ENCODE peak calls at places on chromosome 17, in six cellular contexts. One of them, this sample, is unnamed.

GRCh38 chr17:55729484-55729883 is 6.8 kb upstream of the TMEM100 start:
- DNase-seq in K562: no peak
- DNase-seq in SK-N-SH: no peak
- DNase-seq in esophagus muscularis mucosa: no peak
- DNase-seq in H1: no peak
- DNase-seq in suprapubic skin: no peak
- DNase-seq in this sample: no peak

GRCh38 chr17:77822302-77823030 is 136.0 kb upstream of the TNRC6C start:
- DNase-seq in K562: no peak
- DNase-seq in SK-N-SH: no peak
- DNase-seq in esophagus muscularis mucosa: no peak
- DNase-seq in H1: no peak
- DNase-seq in suprapubic skin: no peak
- DNase-seq in this sample: no peak

GRCh38 chr17:66481259-66481658 is 178.8 kb downstream of the PRKCA start:
- DNase-seq in K562: no peak
- DNase-seq in SK-N-SH: no peak
- DNase-seq in esophagus muscularis mucosa: no peak
- DNase-seq in H1: no peak
- DNase-seq in suprapubic skin: no peak
- DNase-seq in this sample: no peak

GRCh38 chr17:17567631-17568030 is 23.9 kb downstream of the PEMT start:
- DNase-seq in K562: no peak
- DNase-seq in SK-N-SH: peak; percentile 65
- DNase-seq in esophagus muscularis mucosa: no peak
- DNase-seq in H1: no peak
- DNase-seq in suprapubic skin: no peak
- DNase-seq in this sample: peak; percentile 89

GRCh38 chr17:17739388-17740066 is 58.3 kb downstream of the RAI1 start:
- DNase-seq in K562: peak; percentile 50
- DNase-seq in SK-N-SH: peak; percentile 78
- DNase-seq in esophagus muscularis mucosa: no peak
- DNase-seq in H1: no peak
- DNase-seq in suprapubic skin: no peak
- DNase-seq in this sample: peak; percentile 88

GRCh38 chr17:6755731-6756184 is at the start of gene XAF1:
- DNase-seq in K562: no peak
- DNase-seq in SK-N-SH: no peak
- DNase-seq in esophagus muscularis mucosa: no peak
- DNase-seq in H1: no peak
- DNase-seq in suprapubic skin: no peak
- DNase-seq in this sample: peak; percentile 68

GRCh38 chr17:50779747-50780363 is 12.5 kb upstream of the ANKRD40CL start:
- DNase-seq in K562: no peak
- DNase-seq in SK-N-SH: no peak
- DNase-seq in esophagus muscularis mucosa: no peak
- DNase-seq in H1: no peak
- DNase-seq in suprapubic skin: no peak
- DNase-seq in this sample: no peak

GRCh38 chr17:82112866-82113390 is 14.9 kb upstream of the FASN start:
- DNase-seq in K562: no peak
- DNase-seq in SK-N-SH: no peak
- DNase-seq in esophagus muscularis mucosa: no peak
- DNase-seq in H1: no peak
- DNase-seq in suprapubic skin: no peak
- DNase-seq in this sample: no peak

GRCh38 chr17:18949566-18949965 is 2.4 kb upstream of the SLC5A10 start:
- DNase-seq in K562: no peak
- DNase-seq in SK-N-SH: no peak
- DNase-seq in esophagus muscularis mucosa: no peak
- DNase-seq in H1: no peak
- DNase-seq in suprapubic skin: no peak
- DNase-seq in this sample: no peak

GRCh38 chr17:73272906-73273218 is 11.2 kb upstream of the CPSF4L start:
- DNase-seq in K562: no peak
- DNase-seq in SK-N-SH: peak; percentile 42
- DNase-seq in esophagus muscularis mucosa: no peak
- DNase-seq in H1: no peak
- DNase-seq in suprapubic skin: no peak
- DNase-seq in this sample: no peak

GRCh38 chr17:42706732-42707131 is 24.4 kb downstream of the CNTNAP1 start:
- DNase-seq in K562: no peak
- DNase-seq in SK-N-SH: no peak
- DNase-seq in esophagus muscularis mucosa: no peak
- DNase-seq in H1: no peak
- DNase-seq in suprapubic skin: no peak
- DNase-seq in this sample: no peak
- H3K36me3 ChIP-seq in K562: peaks cover 82% of the 10 kb centered on the region
- H3K36me3 ChIP-seq in SK-N-SH: peaks cover 46% of the 10 kb centered on the region
- H3K36me3 ChIP-seq in esophagus muscularis mucosa: peaks cover 97% of the 10 kb centered on the region
- H3K36me3 ChIP-seq in H1: peaks cover 52% of the 10 kb centered on the region
- H3K36me3 ChIP-seq in suprapubic skin: peaks cover 100% of the 10 kb centered on the region
- H3K36me3 ChIP-seq in this sample: peaks cover 62% of the 10 kb centered on the region

GRCh38 chr17:8935194-8935593 is 30.3 kb downstream of the PIK3R5 start:
- DNase-seq in K562: no peak
- DNase-seq in SK-N-SH: no peak
- DNase-seq in esophagus muscularis mucosa: no peak
- DNase-seq in H1: no peak
- DNase-seq in suprapubic skin: no peak
- DNase-seq in this sample: no peak
- TF ChIP-seq CTCF in K562: no peak
- TF ChIP-seq CTCF in SK-N-SH: no peak
- TF ChIP-seq CTCF in esophagus muscularis mucosa: no peak
- TF ChIP-seq CTCF in H1: no peak
- TF ChIP-seq CTCF in suprapubic skin: no peak
- TF ChIP-seq CTCF in this sample: no peak

DNA sequence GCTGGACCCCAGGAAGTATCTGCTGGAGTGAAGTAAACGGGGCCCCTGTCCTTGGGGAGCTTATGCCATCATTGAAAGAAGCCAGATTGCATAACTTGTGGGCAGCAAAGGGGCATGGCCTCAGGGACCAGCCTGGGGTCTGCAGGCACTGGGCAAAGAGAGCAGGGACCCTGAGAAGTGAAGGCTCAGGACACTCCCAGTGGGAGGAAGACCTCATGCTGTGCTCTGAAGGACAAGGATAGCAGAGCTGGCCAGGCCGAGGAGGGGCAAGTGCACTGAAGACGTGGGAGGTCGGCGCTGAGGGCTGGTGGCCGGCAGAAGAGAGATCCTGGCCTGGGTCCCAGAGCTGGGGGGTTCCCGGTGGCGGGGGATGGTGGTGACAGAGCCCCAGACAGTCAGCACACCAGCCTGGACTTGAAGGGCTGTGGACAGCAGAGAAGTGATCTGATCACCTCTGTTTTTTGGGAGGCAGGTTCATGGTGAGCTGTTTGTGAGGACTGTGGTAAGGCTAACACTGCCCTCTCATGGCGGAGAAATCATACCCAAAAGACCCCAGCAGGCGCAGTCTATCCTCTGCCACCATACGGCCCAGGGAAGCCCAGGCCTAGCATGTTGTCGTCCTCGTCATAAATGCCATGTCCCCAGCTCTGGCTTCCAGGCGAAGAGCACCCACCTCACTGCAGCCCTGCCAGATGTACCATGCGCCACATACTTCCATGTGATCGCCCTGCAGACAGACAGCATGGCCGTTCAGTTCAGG is 7.1 kb upstream of the CNP start:
- DNase-seq in K562: peak; percentile 80
- DNase-seq in SK-N-SH: peak; percentile 73
- DNase-seq in esophagus muscularis mucosa: no peak
- DNase-seq in H1: no peak
- DNase-seq in suprapubic skin: no peak
- DNase-seq in this sample: no peak
- TF ChIP-seq EP300 in K562: no peak
- TF ChIP-seq EP300 in SK-N-SH: no peak
- TF ChIP-seq EP300 in esophagus muscularis mucosa: no peak
- TF ChIP-seq EP300 in H1: no peak
- TF ChIP-seq EP300 in suprapubic skin: no peak
- TF ChIP-seq EP300 in this sample: no peak

GRCh38 chr17:75319818-75320691 is 30.8 kb upstream of the SLC25A19 start:
- DNase-seq in K562: no peak
- DNase-seq in SK-N-SH: no peak
- DNase-seq in esophagus muscularis mucosa: no peak
- DNase-seq in H1: no peak
- DNase-seq in suprapubic skin: no peak
- DNase-seq in this sample: no peak
- H3K36me3 ChIP-seq in K562: peaks cover 60% of the 10 kb centered on the region
- H3K36me3 ChIP-seq in SK-N-SH: peaks cover 37% of the 10 kb centered on the region
- H3K36me3 ChIP-seq in esophagus muscularis mucosa: peaks cover 19% of the 10 kb centered on the region
- H3K36me3 ChIP-seq in H1: peaks cover 22% of the 10 kb centered on the region
- H3K36me3 ChIP-seq in suprapubic skin: peaks cover 41% of the 10 kb centered on the region
- H3K36me3 ChIP-seq in this sample: peaks cover 5% of the 10 kb centered on the region

GRCh38 chr17:29384901-29385300 is 5.3 kb upstream of the TAOK1 start:
- DNase-seq in K562: no peak
- DNase-seq in SK-N-SH: no peak
- DNase-seq in esophagus muscularis mucosa: no peak
- DNase-seq in H1: no peak
- DNase-seq in suprapubic skin: no peak
- DNase-seq in this sample: no peak
- TF ChIP-seq CTCF in K562: no peak
- TF ChIP-seq CTCF in SK-N-SH: peak; percentile 14
- TF ChIP-seq CTCF in esophagus muscularis mucosa: no peak
- TF ChIP-seq CTCF in H1: no peak
- TF ChIP-seq CTCF in suprapubic skin: no peak
- TF ChIP-seq CTCF in this sample: no peak

GRCh38 chr17:28334176-28334575 is 1.1 kb downstream of the IFT20 start:
- DNase-seq in K562: peak; percentile 16
- DNase-seq in SK-N-SH: no peak
- DNase-seq in esophagus muscularis mucosa: no peak
- DNase-seq in H1: no peak
- DNase-seq in suprapubic skin: no peak
- DNase-seq in this sample: peak; percentile 15

GRCh38 chr17:28333083-28333746 is 2.1 kb downstream of the IFT20 start:
- DNase-seq in K562: no peak
- DNase-seq in SK-N-SH: no peak
- DNase-seq in esophagus muscularis mucosa: no peak
- DNase-seq in H1: no peak
- DNase-seq in suprapubic skin: no peak
- DNase-seq in this sample: peak; percentile 55

GRCh38 chr17:28334666-28335200 is 539 bp downstream of the IFT20 start:
- DNase-seq in K562: no peak
- DNase-seq in SK-N-SH: no peak
- DNase-seq in esophagus muscularis mucosa: no peak
- DNase-seq in H1: no peak
- DNase-seq in suprapubic skin: no peak
- DNase-seq in this sample: peak; percentile 47

GRCh38 chr17:28335959-28336871 is 654 bp downstream of the TNFAIP1 start:
- DNase-seq in K562: peak; percentile 84
- DNase-seq in SK-N-SH: peak; percentile 75
- DNase-seq in esophagus muscularis mucosa: no peak
- DNase-seq in H1: no peak
- DNase-seq in suprapubic skin: no peak
- DNase-seq in this sample: peak; percentile 71

GRCh38 chr17:28335201-28335958 is at the start of the genes IFT20 and TNFAIP1:
- DNase-seq in K562: peak; percentile 99
- DNase-seq in SK-N-SH: peak; percentile 95
- DNase-seq in esophagus muscularis mucosa: peak; percentile 100
- DNase-seq in H1: peak; percentile 100
- DNase-seq in suprapubic skin: peak; percentile 99
- DNase-seq in this sample: peak; percentile 100
- TF ChIP-seq EP300 in K562: peak; percentile 32
- TF ChIP-seq EP300 in SK-N-SH: no peak
- TF ChIP-seq EP300 in esophagus muscularis mucosa: no peak
- TF ChIP-seq EP300 in H1: peak; percentile 78
- TF ChIP-seq EP300 in suprapubic skin: no peak
- TF ChIP-seq EP300 in this sample: no peak

GRCh38 chr17:78992542-78993212 is 13.0 kb upstream of the LGALS3BP start:
- DNase-seq in K562: peak; percentile 45
- DNase-seq in SK-N-SH: no peak
- DNase-seq in esophagus muscularis mucosa: no peak
- DNase-seq in H1: no peak
- DNase-seq in suprapubic skin: peak; percentile 59
- DNase-seq in this sample: peak; percentile 38

GRCh38 chr17:78991906-78992532 is 12.3 kb upstream of the LGALS3BP start:
- DNase-seq in K562: no peak
- DNase-seq in SK-N-SH: peak; percentile 26
- DNase-seq in esophagus muscularis mucosa: no peak
- DNase-seq in H1: no peak
- DNase-seq in suprapubic skin: peak; percentile 69
- DNase-seq in this sample: peak; percentile 44

GRCh38 chr17:78995022-78995760 is 14.4 kb downstream of the CANT1 start:
- DNase-seq in K562: no peak
- DNase-seq in SK-N-SH: peak; percentile 28
- DNase-seq in esophagus muscularis mucosa: no peak
- DNase-seq in H1: no peak
- DNase-seq in suprapubic skin: peak; percentile 74
- DNase-seq in this sample: peak; percentile 57

GRCh38 chr17:78993981-78994671 is 14.4 kb upstream of the LGALS3BP start:
- DNase-seq in K562: no peak
- DNase-seq in SK-N-SH: peak; percentile 38
- DNase-seq in esophagus muscularis mucosa: no peak
- DNase-seq in H1: no peak
- DNase-seq in suprapubic skin: peak; percentile 71
- DNase-seq in this sample: peak; percentile 53

GRCh38 chr17:78993241-78993956 is 13.7 kb upstream of the LGALS3BP start:
- DNase-seq in K562: peak; percentile 68
- DNase-seq in SK-N-SH: peak; percentile 94
- DNase-seq in esophagus muscularis mucosa: no peak
- DNase-seq in H1: no peak
- DNase-seq in suprapubic skin: peak; percentile 80
- DNase-seq in this sample: peak; percentile 67
- H3K36me3 ChIP-seq in K562: peaks cover 85% of the 10 kb centered on the region
- H3K36me3 ChIP-seq in SK-N-SH: peaks cover 52% of the 10 kb centered on the region
- H3K36me3 ChIP-seq in esophagus muscularis mucosa: peaks cover 16% of the 10 kb centered on the region
- H3K36me3 ChIP-seq in H1: no peaks in the 10 kb centered on the region
- H3K36me3 ChIP-seq in suprapubic skin: peaks cover 74% of the 10 kb centered on the region
- H3K36me3 ChIP-seq in this sample: peaks cover 74% of the 10 kb centered on the region

This sample was measured in sigmoid colon.